ENCODE peak calls at places on chromosome 20, in four cellular contexts. B is AG10803, S is cardiac muscle cell, V is OCI-LY7. R is an unnamed sample.

GRCh38 chr20:36728986-36729385 is 16.9 kb downstream of the NDRG3 start:
- DNase-seq in S (peak; percentile 19), V (peak; percentile 25), B (no peak), R (no peak)

GRCh38 chr20:54221383-54221782 is 13.5 kb downstream of the PFDN4 start:
- DNase-seq in B (no peak), S (no peak), V (peak; percentile 12), R (no peak)

GRCh38 chr20:35953411-35954199 is 697 bp downstream of the SCAND1 start:
- DNase-seq in S (peak; percentile 53), B (peak; percentile 45), V (peak; percentile 86), R (no peak)

GRCh38 chr20:3377644-3378043 is 29.8 kb downstream of the DNAAF9 start:
- DNase-seq in S (no peak), B (no peak), V (no peak), R (no peak)

GRCh38 chr20:44069203-44069931 is 117.6 kb downstream of the JPH2 start:
- DNase-seq in S (peak; percentile 34), V (no peak), B (no peak), R (no peak)

GRCh38 chr20:17843246-17844132 is 125.1 kb downstream of the SNX5 start:
- DNase-seq in S (peak; percentile 97), V (peak; percentile 44), B (peak; percentile 93), R (peak; percentile 97)

GRCh38 chr20:44776977-44777376 is 31.3 kb downstream of the KCNK15 start:
- DNase-seq in B (no peak), S (peak; percentile 50), V (no peak), R (peak; percentile 5)

GRCh38 chr20:37299718-37300529 is 10.5 kb downstream of the MANBAL start:
- DNase-seq in V (no peak), S (peak; percentile 62), B (peak; percentile 82), R (peak; percentile 68)

GRCh38 chr20:35120012-35120701 is 27.0 kb downstream of the EDEM2 start:
- DNase-seq in B (no peak), S (peak; percentile 94), V (no peak), R (no peak)

GRCh38 chr20:2693996-2694471 is 1.5 kb downstream of the EBF4 start:
- DNase-seq in B (no peak), S (peak; percentile 13), V (no peak), R (no peak)

GRCh38 chr20:10985536-10985935 is 311.7 kb upstream of the JAG1 start:
- DNase-seq in B (peak; percentile 42), S (peak; percentile 65), V (no peak), R (peak; percentile 23)

GRCh38 chr20:2879148-2879547 is 5.9 kb downstream of the PTPRA start:
- DNase-seq in S (peak; percentile 79), V (no peak), B (peak; percentile 92), R (peak; percentile 71)

GRCh38 chr20:57594092-57594911 is 25.9 kb downstream of the ZBP1 start:
- DNase-seq in B (peak; percentile 19), V (peak; percentile 63), S (peak; percentile 46), R (no peak)

GRCh38 chr20:38407321-38407720 is 27.8 kb downstream of the SNHG17 start:
- DNase-seq in B (no peak), V (no peak), S (no peak), R (no peak)

GRCh38 chr20:10511507-10512231 is 76.6 kb downstream of the SLX4IP start:
- DNase-seq in B (peak; percentile 95), V (peak; percentile 10), S (peak; percentile 97), R (peak; percentile 98)

GRCh38 chr20:4406627-4407026 is 315.1 kb upstream of the PRND start:
- DNase-seq in V (no peak), B (peak; percentile 74), S (peak; percentile 76), R (no peak)

GRCh38 chr20:53253668-53254067 is 281.5 kb downstream of the TSHZ2 start:
- DNase-seq in S (no peak), V (no peak), B (no peak), R (no peak)

GRCh38 chr20:38542994-38543906 is 37.7 kb upstream of the ADIG start:
- DNase-seq in S (peak; percentile 16), B (peak; percentile 10), V (no peak), R (no peak)

GRCh38 chr20:47360489-47361267 is 4.2 kb upstream of the ZMYND8 start:
- DNase-seq in S (peak; percentile 97), B (peak; percentile 76), V (no peak), R (peak; percentile 74)

GRCh38 chr20:32473231-32474008 is 111.7 kb downstream of the NOL4L start:
- DNase-seq in S (no peak), V (no peak), B (no peak), R (no peak)

GRCh38 chr20:4512891-4513550 is 208.7 kb upstream of the PRND start:
- DNase-seq in S (peak; percentile 90), B (peak; percentile 94), V (no peak), R (peak; percentile 91)

GRCh38 chr20:44256961-44257360 is 9.9 kb downstream of the GDAP1L1 start:
- DNase-seq in S (no peak), B (no peak), V (no peak), R (no peak)

GRCh38 chr20:50649587-50649986 is 41.8 kb downstream of the RIPOR3 start:
- DNase-seq in S (no peak), B (no peak), V (no peak), R (no peak)

GRCh38 chr20:4493386-4493785 is 228.3 kb upstream of the PRND start:
- DNase-seq in B (no peak), S (no peak), V (no peak), R (no peak)

GRCh38 chr20:62684986-62685385 is 23.6 kb upstream of the NTSR1 start:
- DNase-seq in S (no peak), B (no peak), V (no peak), R (no peak)

GRCh38 chr20:62683136-62683535 is 25.5 kb upstream of the NTSR1 start:
- DNase-seq in V (no peak), S (no peak), B (no peak), R (no peak)

GRCh38 chr20:62688083-62688482 is 20.6 kb upstream of the NTSR1 start:
- DNase-seq in B (no peak), S (no peak), V (no peak), R (no peak)

GRCh38 chr20:62686869-62687830 is 21.5 kb upstream of the NTSR1 start:
- DNase-seq in V (no peak), S (no peak), B (no peak), R (no peak)

GRCh38 chr20:62685781-62686555 is 22.7 kb upstream of the NTSR1 start:
- DNase-seq in V (no peak), S (no peak), B (no peak), R (no peak)
- TF ChIP-seq CTCF in V (no peak), S (no peak), B (no peak), R (no peak)

GRCh38 chr20:33731693-33732165 is at the start of gene ZNF341:
- DNase-seq in V (peak; percentile 94), S (peak; percentile 92), B (no peak), R (peak; percentile 45)
- TF ChIP-seq CTCF in V (peak; percentile 81), S (peak; percentile 80), B (peak; percentile 60), R (peak; percentile 78)

GRCh38 chr20:58832442-58832841 is 18.3 kb downstream of the GNAS-AS1 start:
- DNase-seq in B (no peak), S (peak; percentile 50), V (no peak), R (no peak)

GRCh38 chr20:58826271-58826670 is 24.4 kb downstream of the GNAS-AS1 start:
- DNase-seq in B (no peak), S (no peak), V (no peak), R (no peak)

GRCh38 chr20:58825450-58825849 is 25.3 kb downstream of the GNAS-AS1 start:
- DNase-seq in B (no peak), V (no peak), S (no peak), R (no peak)

GRCh38 chr20:58828141-58828540 is 22.6 kb downstream of the GNAS-AS1 start:
- DNase-seq in V (no peak), S (no peak), B (no peak), R (no peak)

DNA sequence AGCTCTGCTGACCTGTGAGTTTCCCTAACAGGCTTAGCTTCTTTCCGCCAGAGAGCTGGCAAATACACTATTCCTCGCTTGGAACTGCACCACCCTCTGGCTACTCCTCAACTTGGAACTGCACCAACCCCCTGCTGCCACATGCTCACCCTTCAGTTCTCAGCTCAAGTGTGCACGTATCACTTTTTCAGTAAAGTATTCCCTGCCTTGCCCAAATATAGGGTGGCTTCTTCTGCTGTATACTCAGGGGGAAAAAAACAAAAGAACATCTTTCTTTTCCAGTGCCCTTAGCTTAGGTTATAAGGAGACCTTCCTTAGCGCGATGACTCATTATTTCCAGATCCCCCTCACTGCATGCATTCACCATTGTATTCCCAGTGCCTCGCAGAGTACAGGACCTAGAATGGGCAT is 21.2 kb downstream of the GNAS-AS1 start:
- DNase-seq in S (peak; percentile 25), V (no peak), B (peak; percentile 34), R (peak; percentile 39)
- TF ChIP-seq CTCF in S (no peak), V (no peak), B (no peak), R (peak; percentile 11)

GRCh38 chr20:19823971-19824370 is 65.9 kb downstream of the RIN2 start:
- DNase-seq in V (no peak), S (no peak), B (no peak), R (no peak)
- TF ChIP-seq CTCF in V (no peak), S (no peak), B (no peak), R (no peak)

GRCh38 chr20:6180531-6180930 is 57.7 kb upstream of the FERMT1 start:
- DNase-seq in V (no peak), B (no peak), S (no peak), R (no peak)

GRCh38 chr20:6184086-6184485 is 61.3 kb upstream of the FERMT1 start:
- DNase-seq in B (no peak), S (no peak), V (no peak), R (no peak)

DNA sequence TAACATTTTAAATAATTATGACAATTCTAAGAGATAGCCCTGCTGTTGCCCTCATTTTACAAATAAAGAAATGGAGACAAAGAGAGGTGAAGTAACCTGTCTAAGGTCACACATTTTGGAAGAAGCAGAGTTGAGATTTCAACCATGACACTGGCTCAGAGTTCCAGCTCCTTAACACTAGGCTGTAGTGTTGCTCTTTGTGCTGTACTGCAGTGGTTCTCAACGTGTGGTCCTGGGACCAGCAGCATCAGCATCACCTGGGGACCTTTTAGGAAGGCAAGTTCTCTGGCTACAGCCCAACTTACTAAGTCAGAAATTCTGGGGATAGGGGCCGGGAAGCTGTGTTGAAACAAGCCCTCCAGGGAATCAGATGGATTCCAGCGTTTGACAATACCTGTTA is 62.4 kb upstream of the FERMT1 start:
- DNase-seq in S (peak; percentile 14), B (no peak), V (no peak), R (no peak)
- TF ChIP-seq CTCF in S (peak; percentile 23), B (no peak), V (no peak), R (peak; percentile 23)

DNA sequence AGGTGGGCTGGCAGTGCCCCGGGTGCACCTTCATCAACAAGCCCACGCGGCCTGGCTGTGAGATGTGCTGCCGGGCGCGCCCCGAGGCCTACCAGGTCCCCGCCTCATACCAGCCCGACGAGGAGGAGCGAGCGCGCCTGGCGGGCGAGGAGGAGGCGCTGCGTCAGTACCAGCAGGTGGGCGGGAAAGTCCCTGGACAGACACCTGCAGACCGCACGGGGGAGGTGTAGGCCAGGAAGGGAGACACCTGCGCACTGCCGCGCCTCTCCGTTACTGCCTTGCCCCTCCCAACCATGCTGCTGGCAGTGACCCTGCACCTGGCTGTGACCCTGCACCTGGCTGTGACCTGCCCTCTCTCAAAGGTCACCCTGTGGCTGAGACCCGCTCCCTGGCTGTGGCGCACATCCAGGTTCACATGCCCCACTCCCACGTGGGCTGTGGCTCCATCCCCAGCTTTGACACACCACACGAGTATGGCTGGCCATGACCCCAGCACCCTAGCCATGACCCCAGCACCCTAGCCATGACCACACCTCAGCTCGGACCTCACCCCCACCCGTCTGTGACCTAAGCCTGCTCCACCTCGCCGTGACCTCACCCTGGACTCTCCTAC is 11.6 kb downstream of the RBCK1 start:
- DNase-seq in B (no peak), S (no peak), V (peak; percentile 37), R (no peak)
- TF ChIP-seq CTCF in B (no peak), S (no peak), V (no peak), R (no peak)

R was measured in astrocyte of the cerebellum.